ENCODE peak calls at places on chromosomes 13 and 19, in nine cellular contexts. R is ascending aorta, S is prostate gland, C is lower lobe of right lung, E is AG09309, Z is stomach, J is transverse colon, M is heart left ventricle, N is fibroblast of lung. X is an unnamed sample.

GRCh38 chr19:50333737-50334617 is 4.8 kb upstream of the KCNC3 start:
- DNase-seq in R (peak), S (peak), C (peak), E (no peak), Z (peak), J (peak), M (peak), N (no peak), X (no peak)

GRCh38 chr19:10891360-10892108 is 20.2 kb downstream of the CARM1 start:
- DNase-seq in R (no peak), S (peak), C (no peak), E (no peak), Z (peak), J (peak), M (no peak), N (peak), X (no peak)

GRCh38 chr13:26962671-26963070 is 202.1 kb upstream of the GPR12 start:
- DNase-seq in R (no peak), S (no peak), C (no peak), E (no peak), Z (no peak), J (no peak), M (no peak), N (no peak), X (no peak)

GRCh38 chr19:40249781-40250180 is 23.3 kb upstream of the CCNP start:
- DNase-seq in R (no peak), S (peak), C (no peak), E (no peak), Z (no peak), J (no peak), M (peak), N (no peak), X (no peak)

GRCh38 chr13:95298971-95299627 is 2.2 kb downstream of the ABCC4 start:
- DNase-seq in R (no peak), S (no peak), C (no peak), E (no peak), Z (no peak), J (no peak), M (no peak), N (peak), X (no peak)

GRCh38 chr13:80096383-80096782 is 244.5 kb downstream of the SPRY2 start:
- DNase-seq in R (no peak), S (no peak), C (no peak), E (no peak), Z (no peak), J (no peak), M (no peak), N (no peak), X (no peak)

GRCh38 chr19:5289060-5289990 is 51.3 kb downstream of the PTPRS start:
- DNase-seq in R (no peak), S (no peak), C (no peak), E (no peak), Z (no peak), J (no peak), M (no peak), N (no peak), X (no peak)

GRCh38 chr13:100890645-100891044 is 216.1 kb upstream of the TMTC4 start:
- DNase-seq in R (no peak), S (no peak), C (no peak), E (no peak), Z (no peak), J (no peak), M (no peak), N (no peak), X (no peak)

GRCh38 chr13:48602296-48603040 is 51.3 kb upstream of the CYSLTR2 start:
- DNase-seq in R (no peak), S (no peak), C (no peak), E (no peak), Z (no peak), J (no peak), M (no peak), N (no peak), X (no peak)

GRCh38 chr19:48443262-48443661 is 2.5 kb upstream of the GRWD1 start:
- DNase-seq in R (no peak), S (no peak), C (peak), E (no peak), Z (peak), J (no peak), M (no peak), N (no peak), X (no peak)

GRCh38 chr13:31930901-31931522 is 100.6 kb upstream of the FRY start:
- DNase-seq in R (no peak), S (no peak), C (no peak), E (no peak), Z (no peak), J (no peak), M (no peak), N (no peak), X (no peak)

GRCh38 chr19:29712744-29713516 is 2.1 kb downstream of the C19orf12 start:
- DNase-seq in R (no peak), S (no peak), C (no peak), E (no peak), Z (no peak), J (no peak), M (no peak), N (no peak), X (no peak)

GRCh38 chr13:20702530-20702929 is 969 bp upstream of the IL17D start:
- DNase-seq in R (no peak), S (no peak), C (no peak), E (no peak), Z (no peak), J (no peak), M (no peak), N (peak), X (no peak)

GRCh38 chr13:103056008-103056407 is 10.2 kb downstream of the SLC10A2 start:
- DNase-seq in R (no peak), S (no peak), C (no peak), E (no peak), Z (no peak), J (no peak), M (no peak), N (no peak), X (no peak)

GRCh38 chr13:94309576-94309975 is 169.9 kb downstream of the DCT start:
- DNase-seq in R (no peak), S (no peak), C (no peak), E (no peak), Z (no peak), J (no peak), M (no peak), N (no peak), X (no peak)

GRCh38 chr19:5804516-5805464 is at the start of gene NRTN:
- DNase-seq in R (no peak), S (no peak), C (no peak), E (no peak), Z (peak), J (peak), M (no peak), N (no peak), X (no peak)

GRCh38 chr19:12047868-12048267 is 4.9 kb downstream of the ZNF878 start:
- DNase-seq in R (no peak), S (no peak), C (no peak), E (no peak), Z (no peak), J (no peak), M (no peak), N (no peak), X (no peak)

GRCh38 chr13:94112227-94112626 is 367.3 kb downstream of the DCT start:
- DNase-seq in R (peak), S (no peak), C (no peak), E (peak), Z (no peak), J (no peak), M (peak), N (peak), X (no peak)

GRCh38 chr19:7391218-7391670 is 42.5 kb downstream of the ARHGEF18 start:
- DNase-seq in R (no peak), S (no peak), C (no peak), E (no peak), Z (peak), J (peak), M (no peak), N (peak), X (no peak)

GRCh38 chr19:28307460-28307859 is 905.5 kb downstream of the UQCRFS1 start:
- DNase-seq in R (no peak), S (no peak), C (no peak), E (peak), Z (no peak), J (no peak), M (no peak), N (no peak), X (no peak)

GRCh38 chr19:32186542-32187330 is 158.7 kb upstream of the ZNF507 start:
- DNase-seq in R (peak), S (no peak), C (no peak), E (no peak), Z (no peak), J (no peak), M (no peak), N (no peak), X (peak)

GRCh38 chr19:1214862-1215731 is 9.5 kb downstream of the STK11 start:
- DNase-seq in R (peak), S (no peak), C (peak), E (no peak), Z (peak), J (no peak), M (peak), N (no peak), X (peak)

GRCh38 chr19:40235238-40236025 is 8.9 kb upstream of the CCNP start:
- DNase-seq in R (no peak), S (no peak), C (peak), E (no peak), Z (no peak), J (no peak), M (peak), N (no peak), X (no peak)

GRCh38 chr19:56765107-56765506 is 75.4 kb downstream of the PEG3 start:
- DNase-seq in R (no peak), S (peak), C (peak), E (no peak), Z (peak), J (peak), M (peak), N (peak), X (no peak)

GRCh38 chr19:15248648-15249559 is 16.7 kb upstream of the EPHX3 start:
- DNase-seq in R (peak), S (peak), C (peak), E (peak), Z (peak), J (peak), M (peak), N (peak), X (peak)

GRCh38 chr13:65789815-65790214 is 1440.3 kb downstream of the PCDH9 start:
- DNase-seq in R (no peak), S (no peak), C (no peak), E (peak), Z (no peak), J (no peak), M (no peak), N (peak), X (no peak)

GRCh38 chr19:616276-616675 is 17.1 kb downstream of the POLRMT start:
- DNase-seq in R (no peak), S (no peak), C (no peak), E (no peak), Z (no peak), J (no peak), M (no peak), N (no peak), X (no peak)

GRCh38 chr13:42926555-42926954 is 65.5 kb downstream of the EPSTI1 start:
- DNase-seq in R (no peak), S (no peak), C (no peak), E (no peak), Z (no peak), J (no peak), M (no peak), N (peak), X (no peak)

GRCh38 chr19:43446746-43447489 is 18.5 kb downstream of the LYPD3 start:
- DNase-seq in R (peak), S (peak), C (peak), E (no peak), Z (peak), J (peak), M (peak), N (peak), X (no peak)

GRCh38 chr13:51849145-51850101 is 4.4 kb upstream of the TMEM272 start:
- DNase-seq in R (no peak), S (no peak), C (peak), E (no peak), Z (no peak), J (no peak), M (no peak), N (peak), X (no peak)

GRCh38 chr19:18939922-18940775 is 868 bp downstream of the HOMER3 start:
- DNase-seq in R (peak), S (peak), C (no peak), E (no peak), Z (peak), J (peak), M (peak), N (peak), X (no peak)

GRCh38 chr19:2051771-2052704 is 994 bp upstream of the MKNK2 start:
- DNase-seq in R (no peak), S (peak), C (peak), E (no peak), Z (peak), J (peak), M (peak), N (peak), X (no peak)

GRCh38 chr19:6509118-6509971 is 7.2 kb upstream of the TUBB4A start:
- DNase-seq in R (no peak), S (no peak), C (peak), E (no peak), Z (peak), J (no peak), M (no peak), N (no peak), X (no peak)

GRCh38 chr13:32838985-32839384 is 177.2 kb upstream of the KL start:
- DNase-seq in R (no peak), S (peak), C (no peak), E (no peak), Z (peak), J (no peak), M (no peak), N (peak), X (no peak)

GRCh38 chr19:20279516-20279915 is 112.5 kb downstream of the ZNF486 start:
- DNase-seq in R (no peak), S (no peak), C (no peak), E (no peak), Z (no peak), J (no peak), M (no peak), N (no peak), X (no peak)

GRCh38 chr19:42412223-42412622 is 15.0 kb downstream of the LIPE start:
- DNase-seq in R (no peak), S (no peak), C (peak), E (no peak), Z (no peak), J (peak), M (peak), N (no peak), X (no peak)

GRCh38 chr13:21075303-21076264 is 14.2 kb upstream of the LATS2 start:
- DNase-seq in R (peak), S (no peak), C (peak), E (no peak), Z (peak), J (no peak), M (peak), N (peak), X (no peak)

GRCh38 chr13:62643007-62643483 is 1227.4 kb upstream of the PCDH20 start:
- DNase-seq in R (no peak), S (no peak), C (no peak), E (no peak), Z (no peak), J (no peak), M (no peak), N (peak), X (no peak)

DNA sequence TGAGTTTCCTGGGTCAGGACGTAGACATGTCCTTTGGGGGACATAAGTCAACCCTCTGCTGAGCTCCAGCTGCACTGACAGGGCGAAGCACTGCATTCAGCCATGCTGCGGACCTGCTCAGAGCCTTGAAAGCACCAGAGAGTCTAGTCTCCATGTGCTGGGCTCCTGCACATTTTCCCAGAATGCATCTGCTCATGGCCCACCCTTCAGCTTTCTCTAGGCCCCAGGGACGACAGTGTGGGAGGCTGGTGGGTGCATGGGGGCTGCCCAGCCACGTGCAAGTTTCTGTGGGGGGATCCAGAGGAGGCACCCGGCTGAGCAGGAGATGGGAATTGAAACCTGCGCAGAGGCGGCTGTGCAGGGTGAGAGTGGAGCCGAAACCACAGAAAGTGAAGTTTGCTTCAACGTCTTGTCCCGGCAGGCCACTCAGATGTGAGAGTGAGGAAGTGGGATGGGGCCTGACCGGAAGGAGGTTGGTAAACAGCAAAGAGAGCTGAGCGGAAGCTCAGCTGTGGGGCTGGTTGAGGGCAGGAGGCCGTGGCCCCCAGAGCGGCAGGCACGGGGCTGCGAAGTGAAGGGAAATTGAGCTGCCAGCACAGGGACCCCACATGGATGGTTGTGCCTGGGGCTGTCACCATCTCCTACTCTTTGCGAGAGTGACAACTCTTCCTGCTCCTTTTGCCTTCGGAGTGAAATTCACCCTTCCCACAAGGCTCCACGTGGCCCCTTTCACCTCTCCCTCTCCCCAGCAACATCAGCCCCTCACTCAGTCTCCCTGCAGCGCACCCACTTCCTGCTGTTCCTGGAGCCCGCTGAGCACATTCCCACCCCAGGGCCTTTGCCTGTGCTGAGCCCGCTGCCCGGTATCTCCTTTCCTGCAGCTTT is 11.8 kb downstream of the PGLS start:
- DNase-seq in R (peak), S (no peak), C (peak), E (no peak), Z (peak), J (peak), M (peak), N (no peak), X (no peak)
- TF ChIP-seq CTCF in R (no peak), S (no peak), C (no peak), E (no peak), Z (no peak), J (no peak), M (no peak), N (no peak), X (no peak)

DNA sequence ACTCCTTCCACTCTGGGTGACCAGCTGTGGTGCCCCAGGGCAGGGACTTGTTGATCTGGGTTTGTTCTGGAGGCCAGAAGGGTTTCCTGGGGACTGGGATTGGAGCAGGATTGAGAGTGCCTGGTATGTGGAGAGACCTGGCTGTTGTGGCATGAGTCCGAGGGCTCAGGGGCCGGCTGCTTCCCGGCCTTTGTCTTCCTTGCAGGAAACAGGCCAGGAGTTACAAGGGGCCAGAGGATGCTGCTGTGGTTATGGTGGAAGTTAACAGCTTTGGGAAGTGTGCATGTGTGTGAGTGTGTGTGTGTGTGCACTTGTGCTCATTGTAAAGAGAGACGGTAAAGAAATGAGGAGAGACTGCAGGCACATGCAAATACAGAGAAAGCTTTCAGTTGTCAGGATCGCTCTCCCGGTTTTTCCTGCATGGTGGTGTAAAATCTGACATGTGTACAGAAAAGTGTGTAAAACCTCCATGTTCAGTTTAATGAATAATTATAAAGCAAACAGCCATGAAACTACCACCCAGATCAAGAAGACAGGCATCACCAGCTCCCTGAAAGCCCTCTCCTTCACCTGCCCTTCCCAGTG is 19.0 kb downstream of the PAK4 start:
- DNase-seq in R (no peak), S (peak), C (no peak), E (no peak), Z (no peak), J (no peak), M (no peak), N (peak), X (no peak)
- H3K4me3 ChIP-seq in R (peak), S (no peak), C (peak), E (no peak), Z (peak), J (no peak), M (no peak), N (no peak), X (peak)

GRCh38 chr13:113650275-113650674 is 7.7 kb downstream of the ATP4B start:
- DNase-seq in R (peak), S (no peak), C (peak), E (no peak), Z (peak), J (peak), M (no peak), N (no peak), X (peak)

GRCh38 chr13:113648218-113648615 is 9.8 kb downstream of the ATP4B start:
- DNase-seq in R (no peak), S (no peak), C (peak), E (no peak), Z (peak), J (peak), M (no peak), N (no peak), X (peak)

GRCh38 chr13:113647351-113648217 is 10.4 kb downstream of the ATP4B start:
- DNase-seq in R (peak), S (peak), C (peak), E (no peak), Z (peak), J (peak), M (peak), N (peak), X (peak)

GRCh38 chr13:113650731-113651148 is 7.3 kb downstream of the ATP4B start:
- DNase-seq in R (peak), S (no peak), C (peak), E (no peak), Z (peak), J (peak), M (no peak), N (no peak), X (peak)

GRCh38 chr13:113649212-113649611 is 8.8 kb downstream of the ATP4B start:
- DNase-seq in R (peak), S (no peak), C (peak), E (no peak), Z (peak), J (peak), M (no peak), N (no peak), X (peak)
- TF ChIP-seq CTCF in R (no peak), S (no peak), C (no peak), E (no peak), Z (no peak), J (no peak), M (no peak), N (no peak), X (no peak)

GRCh38 chr13:37869756-37870488 is at the start of gene TRPC4:
- DNase-seq in R (peak), S (peak), C (peak), E (peak), Z (peak), J (peak), M (peak), N (peak), X (peak)
- H3K4me3 ChIP-seq in R (peak), S (peak), C (peak), E (peak), Z (peak), J (peak), M (peak), N (peak), X (peak)

GRCh38 chr19:3852614-3853254 is 16.1 kb downstream of the ZFR2 start:
- DNase-seq in R (no peak), S (no peak), C (no peak), E (no peak), Z (peak), J (peak), M (no peak), N (peak), X (no peak)
- TF ChIP-seq CTCF in R (no peak), S (no peak), C (peak), E (peak), Z (no peak), J (peak), M (peak), N (peak), X (no peak)

GRCh38 chr19:58558066-58558622 is at the start of gene UBE2M:
- DNase-seq in R (peak), S (peak), C (peak), E (no peak), Z (peak), J (peak), M (no peak), N (no peak), X (peak)
- H3K4me3 ChIP-seq in R (peak), S (peak), C (peak), E (peak), Z (peak), J (peak), M (peak), N (peak), X (peak)

DNA sequence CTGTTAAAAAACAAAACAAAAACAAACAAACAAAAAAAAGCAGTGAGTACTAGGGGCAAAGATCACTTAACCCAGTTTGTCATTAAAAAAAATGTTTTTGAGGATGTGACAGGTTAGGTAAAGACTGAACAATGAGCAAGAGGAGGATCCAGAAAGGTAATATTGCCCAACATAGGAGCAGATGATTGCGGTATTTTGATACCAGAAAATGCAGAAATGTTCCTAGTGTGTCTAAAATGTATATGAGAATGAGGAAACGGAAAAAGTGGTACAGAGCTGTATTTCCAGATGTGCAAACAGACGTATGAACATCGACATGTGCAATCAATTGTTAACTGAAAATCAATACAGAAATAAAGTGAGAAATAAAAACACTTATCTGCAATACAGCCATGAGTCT is 4.9 kb upstream of the LILRA4 start:
- DNase-seq in R (no peak), S (no peak), C (no peak), E (no peak), Z (no peak), J (no peak), M (no peak), N (no peak), X (no peak)
- TF ChIP-seq CTCF in R (no peak), S (no peak), C (no peak), E (no peak), Z (no peak), J (no peak), M (no peak), N (no peak), X (no peak)

X was measured in coronary artery.